ENCODE peak calls at places on chromosomes 6 and 20, in seven cellular contexts. Z is Kasumi-1, N is NCI-H510A, G is heart left ventricle, Y is right cardiac atrium, B is HuH-7.5, D is BE2C. O is an unnamed sample.
A peak's percentile ranks its signal among the peaks of the same experiment; 100 is the strongest.

GRCh38 chr6:1015819-1016218 is 296.1 kb upstream of the FOXQ1 start:
- DNase-seq in G (no peak), D (no peak), Y (no peak), N (no peak), B (no peak), Z (no peak), O (no peak)

GRCh38 chr6:18389479-18389878 is 2.3 kb downstream of the RNF144B start:
- DNase-seq in B (no peak), N (no peak), G (no peak), Z (no peak), Y (no peak), D (no peak), O (peak; percentile 19)

GRCh38 chr6:5541751-5542432 is 280.6 kb downstream of the FARS2 start:
- DNase-seq in G (no peak), D (no peak), N (no peak), Y (no peak), Z (no peak), B (no peak), O (no peak)

GRCh38 chr20:22974354-22974753 is 60.8 kb upstream of the SSTR4 start:
- DNase-seq in G (no peak), Y (no peak), Z (peak; percentile 36), N (no peak), B (no peak), D (no peak), O (peak; percentile 41)

GRCh38 chr6:169935348-169935718 is 183.9 kb downstream of the ERMARD start:
- DNase-seq in D (no peak), Y (no peak), G (no peak), N (no peak), B (no peak), Z (no peak), O (no peak)

GRCh38 chr6:138428943-138429616 is 25.1 kb downstream of the HEBP2 start:
- DNase-seq in B (peak; percentile 47), D (no peak), G (no peak), N (no peak), Z (peak; percentile 74), Y (no peak), O (peak; percentile 64)

GRCh38 chr20:63160641-63161175 is 55.2 kb downstream of the YTHDF1 start:
- DNase-seq in G (no peak), Y (peak; percentile 3), B (no peak), Z (no peak), D (peak; percentile 8), N (no peak), O (no peak)

GRCh38 chr6:624979-625378 is 31.9 kb downstream of the HUS1B start:
- DNase-seq in G (no peak), D (no peak), Y (no peak), Z (no peak), N (no peak), B (no peak), O (peak; percentile 13)

GRCh38 chr20:36805396-36805795 is 31.8 kb upstream of the DSN1 start:
- DNase-seq in N (no peak), G (no peak), B (no peak), D (no peak), Z (no peak), Y (no peak), O (no peak)

GRCh38 chr6:166853371-166854325 is 102.7 kb downstream of the RNASET2 start:
- DNase-seq in D (no peak), Z (no peak), B (no peak), G (no peak), Y (no peak), N (no peak), O (no peak)

GRCh38 chr20:58695084-58695722 is 2.6 kb downstream of the NPEPL1 start:
- DNase-seq in G (no peak), D (no peak), Z (no peak), Y (no peak), N (no peak), B (no peak), O (peak; percentile 14)

GRCh38 chr6:34152806-34153565 is 7.1 kb upstream of the GRM4 start:
- DNase-seq in Z (no peak), Y (no peak), N (no peak), D (no peak), G (no peak), B (no peak), O (no peak)

GRCh38 chr6:147922764-147923163 is 414.3 kb downstream of the SAMD5 start:
- DNase-seq in N (no peak), G (no peak), Z (no peak), Y (no peak), B (no peak), D (no peak), O (no peak)

O was measured in NAMALWA.